ENCODE peak calls at places on chromosomes 5 and 9, in eight cellular contexts. B, T, N, S, Q, Y, U and E are unnamed samples. For H3K9me3, the result is how much of the 10 kb centered on the place peaks cover.

GRCh38 chr9:4837768-4838546 is 45.2 kb downstream of the RCL1 start:
- DNase-seq in U (no peak), B (no peak), S (peak), T (peak), Q (no peak), N (no peak), Y (no peak), E (no peak)

GRCh38 chr5:110099562-110099961 is 409.8 kb downstream of the MAN2A1 start:
- DNase-seq in S (no peak), B (no peak), U (no peak), T (peak), Q (no peak), Y (no peak), N (no peak), E (no peak)

GRCh38 chr5:133723126-133723525 is 110.8 kb upstream of the FSTL4 start:
- DNase-seq in U (no peak), S (no peak), N (no peak), B (no peak), Y (no peak), T (no peak), Q (no peak), E (no peak)

GRCh38 chr5:117255211-117256032 is 680.8 kb upstream of the SEMA6A start:
- DNase-seq in T (no peak), B (no peak), Q (no peak), N (no peak), S (no peak), Y (no peak), U (no peak), E (no peak)

GRCh38 chr9:86487222-86487841 is 133.1 kb upstream of the TUT7 start:
- DNase-seq in S (no peak), N (no peak), U (no peak), T (peak), Y (no peak), B (no peak), Q (no peak), E (peak)

GRCh38 chr5:160262151-160262550 is 32.8 kb downstream of the FABP6 start:
- DNase-seq in U (no peak), Y (no peak), N (no peak), Q (no peak), S (no peak), T (no peak), B (no peak), E (no peak)

GRCh38 chr5:149161026-149161687 is 19.9 kb downstream of the ABLIM3 start:
- DNase-seq in B (no peak), U (no peak), S (no peak), N (no peak), T (no peak), Y (no peak), Q (no peak), E (no peak)

GRCh38 chr5:94782376-94782775 is 163.9 kb downstream of the SLF1 start:
- DNase-seq in N (no peak), Q (no peak), Y (no peak), U (no peak), T (no peak), B (no peak), S (no peak), E (no peak)

GRCh38 chr5:140785905-140786686 is at the start of gene PCDHA1:
- DNase-seq in U (no peak), B (no peak), Q (no peak), N (no peak), Y (no peak), T (no peak), S (no peak), E (peak)

DNA sequence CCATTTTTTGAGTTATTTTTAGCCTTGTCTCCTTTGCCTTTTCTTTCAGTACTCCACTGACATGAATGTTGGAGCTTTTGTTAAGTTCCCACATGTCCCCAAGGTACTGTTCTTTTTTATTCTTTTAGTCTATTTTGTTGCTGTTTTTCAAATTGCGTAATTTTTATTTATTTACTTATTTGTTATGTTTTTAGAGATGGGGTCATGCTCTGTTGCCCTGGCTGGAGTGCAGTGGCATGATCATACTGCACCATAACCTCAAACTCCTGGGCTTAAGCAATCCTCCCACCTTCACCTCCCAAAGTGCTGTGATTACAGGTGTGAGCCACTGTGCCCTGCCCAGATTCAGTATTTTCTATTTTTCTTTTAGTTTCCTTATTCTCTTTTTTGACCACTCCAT is 5.4 kb upstream of the PCDHA1 start:
- DNase-seq in T (no peak), U (no peak), Q (no peak), Y (no peak), B (no peak), S (no peak), N (no peak), E (no peak)
- H3K9me3 ChIP-seq in T (under half), U (under half), Q (under half), Y (half or more), B (under half), S (under half), N (under half), E (under half)

DNA sequence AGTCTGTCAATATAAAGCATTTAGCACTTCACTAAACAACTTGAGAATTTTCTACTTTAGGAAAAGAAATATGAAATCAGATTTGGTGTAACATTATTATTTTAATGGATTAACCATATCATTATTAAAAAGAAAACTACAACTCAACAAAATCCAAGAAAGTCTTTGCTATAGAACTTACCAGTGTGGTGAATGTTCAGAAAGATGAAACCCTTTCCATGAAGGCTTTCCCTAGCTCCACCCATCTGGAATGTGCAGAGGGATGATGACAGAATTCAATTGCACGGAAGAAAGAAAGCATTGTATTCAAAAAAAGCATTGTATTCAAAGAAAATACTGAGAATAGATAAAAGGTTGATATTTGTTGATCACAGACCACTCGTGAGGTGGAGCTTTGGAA is 328.6 kb upstream of the NUDT12 start:
- DNase-seq in Q (no peak), B (no peak), S (no peak), Y (no peak), N (no peak), T (peak), U (no peak), E (no peak)
- H3K27ac ChIP-seq in Q (no peak), B (no peak), S (no peak), Y (no peak), N (no peak), T (no peak), U (no peak), E (no peak)

GRCh38 chr5:3121813-3122212 is 370.3 kb upstream of the IRX2 start:
- DNase-seq in N (no peak), Q (no peak), Y (no peak), S (no peak), U (no peak), T (no peak), B (no peak), E (no peak)

GRCh38 chr5:3124410-3124809 is 372.9 kb upstream of the IRX2 start:
- DNase-seq in B (no peak), T (no peak), S (no peak), N (no peak), Y (no peak), U (no peak), Q (no peak), E (no peak)

GRCh38 chr5:3122985-3123762 is 371.7 kb upstream of the IRX2 start:
- DNase-seq in Y (no peak), N (no peak), T (no peak), Q (no peak), U (no peak), B (no peak), S (no peak), E (no peak)

GRCh38 chr5:3122216-3122615 is 370.7 kb upstream of the IRX2 start:
- DNase-seq in Q (no peak), N (no peak), U (no peak), S (no peak), Y (no peak), B (no peak), T (no peak), E (no peak)

DNA sequence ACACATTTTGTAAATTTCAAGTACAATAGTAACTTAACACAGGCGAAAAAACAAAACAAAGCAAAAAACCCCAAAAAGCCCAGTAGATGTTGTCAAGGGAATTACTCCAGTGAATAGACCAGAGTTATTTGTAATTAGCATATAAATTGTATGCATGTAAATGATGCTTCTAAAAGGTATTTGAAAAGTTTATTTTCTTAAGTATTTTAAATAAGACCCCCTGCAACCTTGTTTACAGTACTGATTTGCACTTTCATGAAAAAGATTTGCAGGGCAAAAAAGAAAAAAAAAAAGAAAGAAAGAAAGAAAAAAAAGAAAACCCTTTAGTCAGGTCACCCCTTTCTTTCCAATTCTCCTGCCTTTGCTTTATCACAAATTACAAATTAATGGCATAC is 372.3 kb upstream of the IRX2 start:
- DNase-seq in Y (no peak), U (no peak), S (no peak), T (no peak), N (no peak), Q (no peak), B (no peak), E (no peak)
- H3K9me3 ChIP-seq in Y (under half), U (under half), S (under half), T (under half), N (under half), Q (under half), B (under half), E (under half)

GRCh38 chr5:169299146-169299545 is 1.8 kb downstream of the SLIT3 start:
- DNase-seq in Y (no peak), Q (no peak), B (peak), U (no peak), N (no peak), T (peak), S (no peak), E (no peak)
- H3K27ac ChIP-seq in Y (peak), Q (no peak), B (no peak), U (no peak), N (peak), T (no peak), S (no peak), E (no peak)

DNA sequence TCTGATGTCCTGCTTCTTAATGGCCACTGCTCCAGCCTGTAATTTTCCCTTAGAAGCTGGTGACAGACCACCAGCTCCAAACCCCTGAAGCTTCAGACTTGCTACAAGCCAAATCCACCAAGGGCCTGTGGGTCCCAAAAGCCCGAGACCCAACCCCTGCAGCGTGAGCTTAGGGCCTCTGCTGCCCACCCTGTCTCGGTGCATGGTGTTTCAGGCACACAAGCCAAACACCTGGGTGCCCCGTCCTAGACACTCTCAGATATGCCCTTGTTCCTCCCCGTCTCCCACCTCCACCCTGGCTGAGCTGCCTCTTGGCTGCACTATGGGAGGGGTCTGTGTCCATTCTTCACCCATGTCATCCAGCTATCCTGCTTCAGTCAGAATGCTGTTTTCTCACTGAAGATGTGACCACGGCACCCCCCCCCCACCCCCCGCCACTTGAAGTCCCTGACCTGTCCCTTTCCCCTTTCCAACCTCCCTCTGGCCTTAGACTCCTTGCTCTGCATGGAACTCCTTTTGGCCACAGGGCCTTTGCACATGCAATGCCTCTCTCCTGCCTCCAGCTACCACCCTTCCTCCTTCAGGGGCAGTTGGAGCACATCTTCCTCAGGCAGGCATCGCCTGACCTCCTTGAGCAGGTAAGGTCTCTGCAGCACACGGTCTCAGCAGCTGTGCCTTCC is 55.8 kb downstream of the ZNF354C start:
- DNase-seq in T (no peak), S (peak), Q (no peak), N (no peak), Y (no peak), B (peak), U (no peak), E (no peak)
- H3K9me3 ChIP-seq in T (under half), S (under half), Q (under half), N (under half), Y (half or more), B (under half), U (under half), E (under half)